ENCODE peak calls at places on chromosome 21, in four cellular contexts. P is activated CD4-positive, alpha-beta T cell treated with anti-CD3 and anti-CD28 coated beads, Interleukin-2, amount 50 U/mL, for 1 hour; A is stimulated activated CD8-positive, alpha-beta memory T cell treated with anti-CD3 and anti-CD28 coated beads, Interleukin-7, amount 100 ng/mL, for 24 hours; V is DMS153. L is an unnamed sample.

GRCh38 chr21:27495836-27496235 is 528.9 kb upstream of the ADAMTS5 start:
- DNase-seq in P (no peak), A (no peak), V (no peak), L (no peak)

GRCh38 chr21:34795152-34796141 is 126.7 kb downstream of the CLIC6 start:
- DNase-seq in P (no peak), A (no peak), V (peak), L (peak)

GRCh38 chr21:14602418-14602987 is 56.4 kb upstream of the SAMSN1 start:
- DNase-seq in P (no peak), A (no peak), V (no peak), L (no peak)

GRCh38 chr21:42746240-42746592 is 92.8 kb downstream of the PDE9A start:
- DNase-seq in P (no peak), A (no peak), V (no peak), L (no peak)

GRCh38 chr21:27795418-27795817 is 828.5 kb upstream of the ADAMTS5 start:
- DNase-seq in P (no peak), A (no peak), V (no peak), L (no peak)

GRCh38 chr21:46111193-46111571 is 13.3 kb downstream of the COL6A2 start:
- DNase-seq in P (no peak), A (no peak), V (no peak), L (no peak)

GRCh38 chr21:40736145-40736544 is 110.8 kb downstream of the DSCAM start:
- DNase-seq in P (no peak), A (no peak), V (no peak), L (no peak)

GRCh38 chr21:37335053-37335452 is 31.5 kb upstream of the DYRK1A start:
- DNase-seq in P (no peak), A (no peak), V (no peak), L (no peak)

GRCh38 chr21:21624674-21625073 is 626.5 kb downstream of the NCAM2 start:
- DNase-seq in P (no peak), A (no peak), V (no peak), L (peak)

GRCh38 chr21:14520535-14520934 is 25.6 kb downstream of the SAMSN1 start:
- DNase-seq in P (no peak), A (no peak), V (no peak), L (no peak)

GRCh38 chr21:29721242-29721641 is 218.6 kb downstream of the GRIK1 start:
- DNase-seq in P (no peak), A (no peak), V (no peak), L (no peak)

GRCh38 chr21:31929548-31929947 is 56.7 kb downstream of the HUNK start:
- DNase-seq in P (no peak), A (no peak), V (peak), L (no peak)

GRCh38 chr21:46661211-46661625 is 25.7 kb downstream of the PRMT2 start:
- DNase-seq in P (peak), A (no peak), V (no peak), L (peak)

GRCh38 chr21:38863843-38864363 is 58.2 kb downstream of the ETS2 start:
- DNase-seq in P (no peak), A (no peak), V (no peak), L (no peak)

GRCh38 chr21:37073417-37074194 is 552 bp downstream of the TTC3 start:
- DNase-seq in P (peak), A (peak), V (no peak), L (peak)

GRCh38 chr21:45091540-45092322 is 17.4 kb downstream of the ADARB1 start:
- DNase-seq in P (no peak), A (no peak), V (no peak), L (peak)

GRCh38 chr21:45320991-45321656 is 33.4 kb upstream of the POFUT2 start:
- DNase-seq in P (no peak), A (no peak), V (no peak), L (no peak)

GRCh38 chr21:46156678-46157077 is 1.3 kb upstream of the FTCD start:
- DNase-seq in P (no peak), A (no peak), V (no peak), L (no peak)

GRCh38 chr21:40271169-40271568 is 403.9 kb downstream of the PCP4 start:
- DNase-seq in P (no peak), A (no peak), V (no peak), L (no peak)

GRCh38 chr21:38531610-38532009 is 33.3 kb upstream of the ERG start:
- DNase-seq in P (no peak), A (no peak), V (no peak), L (no peak)

GRCh38 chr21:21457077-21457476 is 458.9 kb downstream of the NCAM2 start:
- DNase-seq in P (no peak), A (no peak), V (no peak), L (no peak)

GRCh38 chr21:33360281-33360680 is 35.5 kb downstream of the IFNAR1 start:
- DNase-seq in P (no peak), A (no peak), V (no peak), L (no peak)

GRCh38 chr21:35002879-35003722 is 46.0 kb downstream of the RUNX1 start:
- DNase-seq in P (no peak), A (no peak), V (no peak), L (peak)